ENCODE peak calls at places on chromosome 7, in seven cellular contexts. One of them, this sample, is unnamed. For H3K36me3 and H3K27me3, the result is how much of the 10 kb centered on the place peaks cover.

GRCh38 chr7:102455596-102455995 is 9.1 kb downstream of the ALKBH4 start:
- DNase-seq in trophoblast cell: no peak
- DNase-seq in transverse colon: no peak
- DNase-seq in SK-N-SH: no peak
- DNase-seq in heart right ventricle: no peak
- DNase-seq in osteoblast: peak
- DNase-seq in fibroblast of lung: no peak
- DNase-seq in this sample: no peak

GRCh38 chr7:20509892-20510645 is 105.4 kb upstream of the ABCB5 start:
- DNase-seq in trophoblast cell: no peak
- DNase-seq in transverse colon: no peak
- DNase-seq in SK-N-SH: no peak
- DNase-seq in heart right ventricle: no peak
- DNase-seq in osteoblast: no peak
- DNase-seq in fibroblast of lung: no peak
- DNase-seq in this sample: no peak

GRCh38 chr7:73742338-73742752 is 3.7 kb upstream of the ABHD11 start:
- DNase-seq in trophoblast cell: peak
- DNase-seq in transverse colon: no peak
- DNase-seq in SK-N-SH: no peak
- DNase-seq in heart right ventricle: no peak
- DNase-seq in osteoblast: peak
- DNase-seq in fibroblast of lung: no peak
- DNase-seq in this sample: peak

GRCh38 chr7:45924283-45924682 is 3.2 kb upstream of the IGFBP3 start:
- DNase-seq in trophoblast cell: peak
- DNase-seq in transverse colon: no peak
- DNase-seq in SK-N-SH: no peak
- DNase-seq in heart right ventricle: no peak
- DNase-seq in osteoblast: peak
- DNase-seq in fibroblast of lung: peak
- DNase-seq in this sample: no peak

GRCh38 chr7:29113384-29114102 is 32.8 kb downstream of the CPVL start:
- DNase-seq in trophoblast cell: peak
- DNase-seq in transverse colon: peak
- DNase-seq in SK-N-SH: no peak
- DNase-seq in heart right ventricle: no peak
- DNase-seq in osteoblast: no peak
- DNase-seq in fibroblast of lung: peak
- DNase-seq in this sample: peak

GRCh38 chr7:63925626-63926460 is 72.8 kb upstream of the ZNF722 start:
- DNase-seq in trophoblast cell: peak
- DNase-seq in transverse colon: peak
- DNase-seq in SK-N-SH: peak
- DNase-seq in heart right ventricle: peak
- DNase-seq in osteoblast: no peak
- DNase-seq in fibroblast of lung: peak
- DNase-seq in this sample: no peak

GRCh38 chr7:77378584-77378983 is 37.6 kb downstream of the GSAP start:
- DNase-seq in trophoblast cell: no peak
- DNase-seq in transverse colon: no peak
- DNase-seq in SK-N-SH: no peak
- DNase-seq in heart right ventricle: no peak
- DNase-seq in osteoblast: no peak
- DNase-seq in fibroblast of lung: no peak
- DNase-seq in this sample: no peak

GRCh38 chr7:38060116-38060515 is 117.9 kb upstream of the STARD3NL start:
- DNase-seq in trophoblast cell: no peak
- DNase-seq in transverse colon: no peak
- DNase-seq in SK-N-SH: no peak
- DNase-seq in heart right ventricle: no peak
- DNase-seq in osteoblast: no peak
- DNase-seq in fibroblast of lung: no peak
- DNase-seq in this sample: no peak

GRCh38 chr7:16026253-16027020 is 340.0 kb upstream of the MEOX2 start:
- DNase-seq in trophoblast cell: no peak
- DNase-seq in transverse colon: no peak
- DNase-seq in SK-N-SH: no peak
- DNase-seq in heart right ventricle: peak
- DNase-seq in osteoblast: no peak
- DNase-seq in fibroblast of lung: peak
- DNase-seq in this sample: no peak

GRCh38 chr7:95395755-95396135 is 430 bp downstream of the PON3 start:
- DNase-seq in trophoblast cell: peak
- DNase-seq in transverse colon: no peak
- DNase-seq in SK-N-SH: no peak
- DNase-seq in heart right ventricle: no peak
- DNase-seq in osteoblast: no peak
- DNase-seq in fibroblast of lung: no peak
- DNase-seq in this sample: no peak

GRCh38 chr7:46839651-46840050 is 742.3 kb downstream of the TNS3 start:
- DNase-seq in trophoblast cell: no peak
- DNase-seq in transverse colon: no peak
- DNase-seq in SK-N-SH: no peak
- DNase-seq in heart right ventricle: no peak
- DNase-seq in osteoblast: no peak
- DNase-seq in fibroblast of lung: no peak
- DNase-seq in this sample: no peak

GRCh38 chr7:122305475-122306319 is 1.1 kb upstream of the FEZF1 start:
- DNase-seq in trophoblast cell: peak
- DNase-seq in transverse colon: no peak
- DNase-seq in SK-N-SH: no peak
- DNase-seq in heart right ventricle: no peak
- DNase-seq in osteoblast: peak
- DNase-seq in fibroblast of lung: no peak
- DNase-seq in this sample: peak
- H3K4me3 ChIP-seq in trophoblast cell: no peak
- H3K4me3 ChIP-seq in transverse colon: peak
- H3K4me3 ChIP-seq in SK-N-SH: no peak
- H3K4me3 ChIP-seq in heart right ventricle: no peak
- H3K4me3 ChIP-seq in osteoblast: no peak
- H3K4me3 ChIP-seq in fibroblast of lung: no peak
- H3K4me3 ChIP-seq in this sample: peak

GRCh38 chr7:139603896-139604295 is 80.4 kb downstream of the CLEC2L start:
- DNase-seq in trophoblast cell: no peak
- DNase-seq in transverse colon: no peak
- DNase-seq in SK-N-SH: peak
- DNase-seq in heart right ventricle: peak
- DNase-seq in osteoblast: no peak
- DNase-seq in fibroblast of lung: no peak
- DNase-seq in this sample: no peak
- H3K36me3 ChIP-seq in trophoblast cell: under half
- H3K36me3 ChIP-seq in transverse colon: under half
- H3K36me3 ChIP-seq in SK-N-SH: half or more
- H3K36me3 ChIP-seq in heart right ventricle: under half
- H3K36me3 ChIP-seq in osteoblast: half or more
- H3K36me3 ChIP-seq in fibroblast of lung: under half
- H3K36me3 ChIP-seq in this sample: under half

GRCh38 chr7:11473807-11474424 is 358.1 kb downstream of the THSD7A start:
- DNase-seq in trophoblast cell: no peak
- DNase-seq in transverse colon: no peak
- DNase-seq in SK-N-SH: no peak
- DNase-seq in heart right ventricle: no peak
- DNase-seq in osteoblast: no peak
- DNase-seq in fibroblast of lung: no peak
- DNase-seq in this sample: no peak
- H3K27me3 ChIP-seq in trophoblast cell: under half
- H3K27me3 ChIP-seq in transverse colon: under half
- H3K27me3 ChIP-seq in SK-N-SH: under half
- H3K27me3 ChIP-seq in heart right ventricle: under half
- H3K27me3 ChIP-seq in osteoblast: under half
- H3K27me3 ChIP-seq in fibroblast of lung: under half
- H3K27me3 ChIP-seq in this sample: under half

GRCh38 chr7:142774826-142775225 is 4.1 kb downstream of the PRSS2 start:
- DNase-seq in trophoblast cell: peak
- DNase-seq in transverse colon: no peak
- DNase-seq in SK-N-SH: no peak
- DNase-seq in heart right ventricle: no peak
- DNase-seq in osteoblast: no peak
- DNase-seq in fibroblast of lung: no peak
- DNase-seq in this sample: no peak
- H3K4me3 ChIP-seq in trophoblast cell: no peak
- H3K4me3 ChIP-seq in transverse colon: no peak
- H3K4me3 ChIP-seq in SK-N-SH: no peak
- H3K4me3 ChIP-seq in heart right ventricle: no peak
- H3K4me3 ChIP-seq in osteoblast: no peak
- H3K4me3 ChIP-seq in fibroblast of lung: no peak
- H3K4me3 ChIP-seq in this sample: no peak

DNA sequence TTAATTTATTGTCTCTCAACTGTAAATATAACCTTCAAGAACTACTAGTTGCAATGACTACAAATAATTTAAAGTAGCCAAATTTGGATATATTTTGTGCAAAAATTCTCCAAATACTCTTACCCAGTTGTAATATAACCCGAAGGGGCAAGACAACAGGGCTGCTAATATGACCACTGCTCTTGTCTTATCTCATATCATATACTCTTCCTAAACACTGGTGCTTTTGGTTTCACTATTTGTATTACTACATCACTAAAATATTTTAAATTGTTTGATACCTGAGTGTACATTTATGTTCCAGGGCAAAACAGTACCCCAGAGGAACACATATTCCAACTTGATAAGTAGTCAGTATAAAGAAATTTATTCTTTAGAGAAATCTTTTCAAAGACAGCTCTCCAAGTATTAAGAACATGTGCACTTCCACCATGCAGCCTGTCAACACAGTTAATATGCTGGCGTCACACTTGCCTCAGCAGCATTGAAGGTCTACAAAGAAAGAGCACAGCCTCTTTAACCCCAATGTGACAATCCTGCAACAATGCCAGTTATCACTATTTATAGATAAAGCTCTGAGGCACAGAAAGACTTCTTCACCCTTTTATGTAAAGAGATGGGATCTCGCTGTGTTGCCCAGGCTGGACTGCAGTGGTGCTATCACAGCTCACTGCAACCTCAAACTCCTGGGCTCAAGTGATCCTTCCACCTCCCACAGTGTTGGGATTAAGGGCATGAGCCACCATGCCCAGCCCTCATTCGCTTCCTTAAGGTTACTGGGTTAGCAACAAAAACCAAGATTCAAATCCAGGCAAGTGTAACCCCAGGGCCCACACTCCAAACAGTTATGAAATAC is 37.8 kb downstream of the RHEB start:
- DNase-seq in trophoblast cell: no peak
- DNase-seq in transverse colon: no peak
- DNase-seq in SK-N-SH: no peak
- DNase-seq in heart right ventricle: no peak
- DNase-seq in osteoblast: no peak
- DNase-seq in fibroblast of lung: no peak
- DNase-seq in this sample: no peak
- H3K36me3 ChIP-seq in trophoblast cell: under half
- H3K36me3 ChIP-seq in transverse colon: under half
- H3K36me3 ChIP-seq in SK-N-SH: half or more
- H3K36me3 ChIP-seq in heart right ventricle: under half
- H3K36me3 ChIP-seq in osteoblast: half or more
- H3K36me3 ChIP-seq in fibroblast of lung: under half
- H3K36me3 ChIP-seq in this sample: under half

GRCh38 chr7:150980663-150981062 is 2.5 kb upstream of the KCNH2 start:
- DNase-seq in trophoblast cell: no peak
- DNase-seq in transverse colon: no peak
- DNase-seq in SK-N-SH: peak
- DNase-seq in heart right ventricle: no peak
- DNase-seq in osteoblast: no peak
- DNase-seq in fibroblast of lung: no peak
- DNase-seq in this sample: peak

GRCh38 chr7:150977382-150978135 is 562 bp downstream of the KCNH2 start:
- DNase-seq in trophoblast cell: no peak
- DNase-seq in transverse colon: no peak
- DNase-seq in SK-N-SH: peak
- DNase-seq in heart right ventricle: no peak
- DNase-seq in osteoblast: no peak
- DNase-seq in fibroblast of lung: no peak
- DNase-seq in this sample: peak

GRCh38 chr7:150978136-150978789 is at the start of gene KCNH2:
- DNase-seq in trophoblast cell: no peak
- DNase-seq in transverse colon: no peak
- DNase-seq in SK-N-SH: peak
- DNase-seq in heart right ventricle: peak
- DNase-seq in osteoblast: no peak
- DNase-seq in fibroblast of lung: no peak
- DNase-seq in this sample: peak

GRCh38 chr7:150981644-150982043 is 3.5 kb upstream of the KCNH2 start:
- DNase-seq in trophoblast cell: no peak
- DNase-seq in transverse colon: no peak
- DNase-seq in SK-N-SH: no peak
- DNase-seq in heart right ventricle: no peak
- DNase-seq in osteoblast: no peak
- DNase-seq in fibroblast of lung: no peak
- DNase-seq in this sample: no peak

DNA sequence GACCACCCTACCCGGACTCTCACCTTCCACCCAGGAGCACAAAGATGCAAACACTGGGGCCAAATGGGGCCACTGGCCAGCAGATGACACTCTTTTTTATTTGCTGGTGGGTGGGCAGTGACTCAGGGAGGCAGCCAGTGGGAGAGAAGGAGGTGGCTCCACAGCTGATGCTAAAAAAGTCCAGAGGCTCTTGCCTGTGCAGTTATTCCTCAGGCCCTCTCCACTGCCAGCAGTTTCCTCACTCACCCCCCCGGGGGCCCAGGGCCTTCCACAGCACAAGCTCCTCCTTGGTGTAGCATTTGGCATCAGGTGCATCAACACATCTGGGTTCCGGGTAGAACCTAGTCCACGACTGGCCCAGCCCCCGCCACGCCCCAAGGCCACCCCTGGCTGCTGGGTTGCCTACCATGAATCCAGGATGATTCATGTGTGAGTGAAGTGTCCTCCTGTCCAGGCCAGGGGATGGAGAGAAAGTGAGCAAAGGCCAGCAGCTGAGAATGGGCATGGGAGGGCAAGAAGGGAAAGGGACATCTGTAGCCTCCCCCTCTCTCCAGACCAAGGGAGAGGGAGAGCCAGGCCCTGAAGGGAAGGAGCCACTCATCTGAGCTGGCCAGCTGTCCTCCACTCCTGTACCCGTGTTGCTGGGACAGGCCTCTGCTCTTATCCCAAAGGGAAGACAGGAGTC is 1.7 kb upstream of the KCNH2 start:
- DNase-seq in trophoblast cell: no peak
- DNase-seq in transverse colon: no peak
- DNase-seq in SK-N-SH: no peak
- DNase-seq in heart right ventricle: no peak
- DNase-seq in osteoblast: no peak
- DNase-seq in fibroblast of lung: no peak
- DNase-seq in this sample: no peak
- H3K27me3 ChIP-seq in trophoblast cell: under half
- H3K27me3 ChIP-seq in transverse colon: half or more
- H3K27me3 ChIP-seq in SK-N-SH: half or more
- H3K27me3 ChIP-seq in heart right ventricle: under half
- H3K27me3 ChIP-seq in osteoblast: under half
- H3K27me3 ChIP-seq in fibroblast of lung: under half
- H3K27me3 ChIP-seq in this sample: under half